ENCODE peak calls at places on chromosomes 13 and 19, in five cellular contexts. D is fibroblast of lung, X is mesothelial cell of epicardium, E is breast epithelium, U is glutamatergic neuron. T is an unnamed sample.

GRCh38 chr13:41216160-41216559 is 21.8 kb upstream of the KBTBD7 start:
- DNase-seq in D (peak; percentile 79), X (no peak), E (no peak), U (no peak), T (no peak)

GRCh38 chr13:111664060-111664459 is 343.6 kb downstream of the TEX29 start:
- DNase-seq in D (no peak), X (no peak), E (no peak), U (no peak), T (no peak)

GRCh38 chr13:78241278-78241919 is 322.8 kb upstream of the EDNRB start:
- DNase-seq in D (peak; percentile 60), X (peak; percentile 42), E (no peak), U (peak; percentile 70), T (peak; percentile 22)

GRCh38 chr13:61275251-61275650 is 140.4 kb downstream of the PCDH20 start:
- DNase-seq in D (no peak), X (no peak), E (no peak), U (no peak), T (no peak)

GRCh38 chr13:20968745-20969144 is 66.2 kb upstream of the XPO4 start:
- DNase-seq in D (no peak), X (no peak), E (no peak), U (no peak), T (no peak)

GRCh38 chr13:69950160-69950559 is 157.5 kb upstream of the ATXN8OS start:
- DNase-seq in D (no peak), X (no peak), E (no peak), U (no peak), T (no peak)

GRCh38 chr13:45219938-45220375 is 19.1 kb upstream of the KCTD4 start:
- DNase-seq in D (peak; percentile 42), X (no peak), E (no peak), U (no peak), T (peak; percentile 86)

GRCh38 chr19:13788991-13789390 is 6.3 kb upstream of the ZSWIM4 start:
- DNase-seq in D (peak; percentile 63), X (no peak), E (peak; percentile 59), U (no peak), T (no peak)

GRCh38 chr13:45370922-45371406 is 30.0 kb upstream of the TPT1 start:
- DNase-seq in D (peak; percentile 83), X (peak; percentile 84), E (peak; percentile 67), U (peak; percentile 84), T (peak; percentile 51)

GRCh38 chr19:2027361-2027760 is 11.8 kb upstream of the BTBD2 start:
- DNase-seq in D (peak; percentile 95), X (no peak), E (no peak), U (no peak), T (no peak)

GRCh38 chr19:18233224-18233825 is 7.1 kb upstream of the PDE4C start:
- DNase-seq in D (peak; percentile 30), X (peak; percentile 87), E (no peak), U (peak; percentile 55), T (peak; percentile 74)

GRCh38 chr19:19461671-19462622 is 53.4 kb downstream of the TSSK6 start:
- DNase-seq in D (peak; percentile 70), X (peak; percentile 63), E (no peak), U (peak; percentile 72), T (no peak)

GRCh38 chr13:46571189-46571901 is 18.4 kb downstream of the LRCH1 start:
- DNase-seq in D (peak; percentile 63), X (no peak), E (no peak), U (no peak), T (no peak)

GRCh38 chr19:37991841-37992248 is 84.8 kb downstream of the SIPA1L3 start:
- DNase-seq in D (no peak), X (no peak), E (no peak), U (no peak), T (peak; percentile 38)

GRCh38 chr19:12672744-12673143 is 6.1 kb downstream of the WDR83 start:
- DNase-seq in D (no peak), X (no peak), E (no peak), U (no peak), T (no peak)

GRCh38 chr19:12825259-12826131 is 8.9 kb downstream of the RTBDN start:
- DNase-seq in D (no peak), X (no peak), E (no peak), U (peak; percentile 81), T (no peak)

GRCh38 chr19:40716031-40716654 is 543 bp downstream of the COQ8B start:
- DNase-seq in D (no peak), X (peak; percentile 76), E (no peak), U (no peak), T (peak; percentile 95)

GRCh38 chr19:56751078-56751489 is 79.5 kb upstream of the ZNF835 start:
- DNase-seq in D (no peak), X (no peak), E (no peak), U (peak; percentile 65), T (no peak)

GRCh38 chr13:104387514-104387913 is 1321.3 kb upstream of the SLC10A2 start:
- DNase-seq in D (no peak), X (no peak), E (no peak), U (no peak), T (no peak)

GRCh38 chr19:12792853-12793289 is 1.6 kb downstream of the JUNB start:
- DNase-seq in D (no peak), X (no peak), E (no peak), U (no peak), T (no peak)

GRCh38 chr13:63403726-63404125 is 1988.1 kb upstream of the PCDH20 start:
- DNase-seq in D (no peak), X (no peak), E (no peak), U (no peak), T (no peak)

GRCh38 chr19:30882411-30883005 is 466.7 kb downstream of the TSHZ3 start:
- DNase-seq in D (no peak), X (no peak), E (no peak), U (no peak), T (no peak)

GRCh38 chr19:11088508-11089253 is 582 bp upstream of the LDLR start:
- DNase-seq in D (peak; percentile 64), X (no peak), E (no peak), U (no peak), T (no peak)

GRCh38 chr13:58991826-58992477 is 1171.8 kb downstream of the DIAPH3 start:
- DNase-seq in D (no peak), X (no peak), E (no peak), U (no peak), T (peak; percentile 5)

GRCh38 chr19:45852145-45852750 is 10.7 kb downstream of the SYMPK start:
- DNase-seq in D (no peak), X (no peak), E (no peak), U (no peak), T (peak; percentile 34)

GRCh38 chr13:39474600-39474999 is 128.4 kb downstream of the LHFPL6 start:
- DNase-seq in D (no peak), X (no peak), E (no peak), U (no peak), T (no peak)

GRCh38 chr19:5850743-5851293 is 431 bp downstream of the FUT3 start:
- DNase-seq in D (peak; percentile 71), X (no peak), E (peak; percentile 53), U (no peak), T (peak; percentile 29)

GRCh38 chr13:108968566-108968965 is 339.2 kb downstream of the MYO16 start:
- DNase-seq in D (no peak), X (no peak), E (no peak), U (no peak), T (no peak)

GRCh38 chr13:26563713-26564112 is 6.2 kb downstream of the WASF3 start:
- DNase-seq in D (no peak), X (no peak), E (no peak), U (no peak), T (no peak)

GRCh38 chr19:51450730-51451307 is 7.4 kb downstream of the SIGLEC8 start:
- DNase-seq in D (no peak), X (no peak), E (no peak), U (no peak), T (no peak)

GRCh38 chr19:1161716-1162115 is 12.4 kb downstream of the SBNO2 start:
- DNase-seq in D (no peak), X (no peak), E (no peak), U (no peak), T (peak; percentile 90)

GRCh38 chr19:53130506-53130905 is 2.2 kb downstream of the ZNF415 start:
- DNase-seq in D (no peak), X (no peak), E (no peak), U (no peak), T (no peak)

GRCh38 chr19:53131085-53131484 is 1.6 kb downstream of the ZNF415 start:
- DNase-seq in D (no peak), X (no peak), E (no peak), U (no peak), T (no peak)

GRCh38 chr19:53136432-53136831 is 3.7 kb upstream of the ZNF415 start:
- DNase-seq in D (no peak), X (no peak), E (no peak), U (no peak), T (no peak)

GRCh38 chr19:53131732-53132131 is 978 bp downstream of the ZNF415 start:
- DNase-seq in D (no peak), X (no peak), E (no peak), U (no peak), T (no peak)

DNA sequence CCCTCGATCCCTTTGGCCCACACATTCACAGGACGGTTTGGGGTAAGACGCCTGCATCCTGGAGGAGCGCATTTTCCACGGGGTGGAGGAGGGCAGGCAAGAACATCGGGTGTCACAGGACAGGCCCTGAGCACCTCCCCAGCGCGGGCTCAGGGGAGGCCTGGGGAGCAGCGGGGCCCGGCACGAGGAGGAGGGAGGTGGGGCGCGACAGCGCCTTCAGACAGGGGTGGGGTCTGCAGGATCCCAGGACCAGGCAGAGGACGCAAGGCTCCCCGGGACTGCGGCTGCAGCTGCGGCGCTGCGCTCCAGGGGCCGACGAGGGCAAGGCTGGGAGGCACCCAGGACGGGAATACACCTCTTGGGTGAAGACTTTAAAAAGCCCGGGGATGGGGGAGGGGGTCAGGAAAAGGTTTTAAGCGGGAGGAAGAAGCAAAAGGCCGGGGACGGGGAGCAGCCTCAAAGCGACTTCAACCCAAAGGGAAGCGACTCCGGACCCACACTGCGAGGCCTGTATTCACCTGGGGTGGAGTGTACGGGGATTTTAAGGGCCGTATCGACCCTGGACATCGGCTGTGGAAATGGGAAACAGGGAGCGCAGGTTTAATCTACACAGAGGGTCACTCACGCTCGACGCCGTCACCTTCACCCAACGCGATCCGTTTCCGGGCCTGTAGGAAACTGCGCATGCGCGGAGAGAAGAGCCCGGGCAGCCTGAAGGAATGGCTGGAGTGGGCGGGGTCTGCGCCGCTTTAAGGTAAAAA is at the start of gene ZNF415:
- DNase-seq in D (peak; percentile 81), X (peak; percentile 91), E (peak; percentile 75), U (peak; percentile 87), T (peak; percentile 87)
- TF ChIP-seq CTCF in D (no peak), X (no peak), E (no peak), U (no peak), T (no peak)

GRCh38 chr13:106036870-106037269 is 498.6 kb downstream of the EFNB2 start:
- DNase-seq in D (no peak), X (no peak), E (no peak), U (no peak), T (no peak)
- TF ChIP-seq CTCF in D (no peak), X (no peak), E (no peak), U (no peak), T (no peak)

DNA sequence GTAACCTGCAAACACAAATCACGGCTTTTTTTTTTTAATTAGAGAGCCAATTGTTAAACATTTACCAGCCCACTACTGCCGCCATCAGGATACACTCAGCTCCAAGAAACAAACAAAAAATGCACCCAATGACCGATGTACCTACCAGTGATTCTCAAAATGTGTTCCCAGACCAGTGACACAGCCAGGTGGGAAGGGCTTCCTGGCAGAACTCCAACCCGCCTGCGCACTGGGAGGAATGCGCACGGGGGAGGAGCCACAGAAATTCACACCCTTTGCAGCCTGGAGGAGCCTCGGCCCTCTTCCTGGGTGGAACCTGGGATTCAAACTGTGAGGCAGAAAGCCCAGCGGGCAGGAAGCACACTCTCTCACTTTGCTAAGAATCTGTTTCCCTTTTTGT is 255.9 kb downstream of the TBC1D4 start:
- DNase-seq in D (no peak), X (no peak), E (no peak), U (no peak), T (no peak)
- TF ChIP-seq CTCF in D (no peak), X (no peak), E (no peak), U (no peak), T (no peak)

GRCh38 chr13:98466634-98467236 is 110.2 kb downstream of the STK24 start:
- DNase-seq in D (peak; percentile 57), X (peak; percentile 66), E (no peak), U (peak; percentile 83), T (peak; percentile 42)
- TF ChIP-seq CTCF in D (peak; percentile 77), X (no peak), E (no peak), U (peak; percentile 72), T (peak; percentile 31)